ENCODE peak calls at places on chromosomes 1 and 21, in ten cellular contexts. One of them, this sample, is unnamed. For H3K27me3, the result is how much of the 10 kb centered on the place peaks cover.

GRCh38 chr1:152182431-152182830 is 23.4 kb upstream of the RPTN start:
- DNase-seq in upper lobe of left lung: no peak
- DNase-seq in CD8-positive, alpha-beta memory T cell: no peak
- DNase-seq in effector memory CD4-positive, alpha-beta T cell: no peak
- DNase-seq in AG04450: no peak
- DNase-seq in fibroblast of lung: peak
- DNase-seq in heart right ventricle: no peak
- DNase-seq in transverse colon: no peak
- DNase-seq in psoas muscle: no peak
- DNase-seq in PC-3: peak
- DNase-seq in this sample: no peak

GRCh38 chr1:208235983-208236761 is 8.0 kb downstream of the PLXNA2 start:
- DNase-seq in upper lobe of left lung: no peak
- DNase-seq in CD8-positive, alpha-beta memory T cell: no peak
- DNase-seq in effector memory CD4-positive, alpha-beta T cell: no peak
- DNase-seq in AG04450: no peak
- DNase-seq in fibroblast of lung: peak
- DNase-seq in heart right ventricle: peak
- DNase-seq in transverse colon: peak
- DNase-seq in psoas muscle: peak
- DNase-seq in PC-3: no peak
- DNase-seq in this sample: no peak

GRCh38 chr1:232292818-232293217 is 337.1 kb downstream of the SIPA1L2 start:
- DNase-seq in upper lobe of left lung: no peak
- DNase-seq in CD8-positive, alpha-beta memory T cell: no peak
- DNase-seq in effector memory CD4-positive, alpha-beta T cell: no peak
- DNase-seq in AG04450: no peak
- DNase-seq in fibroblast of lung: no peak
- DNase-seq in heart right ventricle: no peak
- DNase-seq in transverse colon: no peak
- DNase-seq in psoas muscle: no peak
- DNase-seq in PC-3: no peak
- DNase-seq in this sample: no peak

GRCh38 chr1:86258106-86258505 is 101.5 kb upstream of the COL24A1 start:
- DNase-seq in upper lobe of left lung: no peak
- DNase-seq in CD8-positive, alpha-beta memory T cell: no peak
- DNase-seq in effector memory CD4-positive, alpha-beta T cell: no peak
- DNase-seq in AG04450: no peak
- DNase-seq in fibroblast of lung: peak
- DNase-seq in heart right ventricle: no peak
- DNase-seq in transverse colon: no peak
- DNase-seq in psoas muscle: no peak
- DNase-seq in PC-3: no peak
- DNase-seq in this sample: no peak

GRCh38 chr1:70038025-70038424 is 167.4 kb downstream of the LRRC40 start:
- DNase-seq in upper lobe of left lung: no peak
- DNase-seq in CD8-positive, alpha-beta memory T cell: no peak
- DNase-seq in effector memory CD4-positive, alpha-beta T cell: no peak
- DNase-seq in AG04450: no peak
- DNase-seq in fibroblast of lung: peak
- DNase-seq in heart right ventricle: no peak
- DNase-seq in transverse colon: no peak
- DNase-seq in psoas muscle: no peak
- DNase-seq in PC-3: peak
- DNase-seq in this sample: no peak

GRCh38 chr1:230383425-230383824 is 42.7 kb downstream of the PGBD5 start:
- DNase-seq in upper lobe of left lung: no peak
- DNase-seq in CD8-positive, alpha-beta memory T cell: no peak
- DNase-seq in effector memory CD4-positive, alpha-beta T cell: no peak
- DNase-seq in AG04450: no peak
- DNase-seq in fibroblast of lung: no peak
- DNase-seq in heart right ventricle: no peak
- DNase-seq in transverse colon: no peak
- DNase-seq in psoas muscle: no peak
- DNase-seq in PC-3: no peak
- DNase-seq in this sample: no peak

GRCh38 chr1:248618878-248619277 is 16.0 kb downstream of the OR2T11 start:
- DNase-seq in upper lobe of left lung: no peak
- DNase-seq in CD8-positive, alpha-beta memory T cell: no peak
- DNase-seq in effector memory CD4-positive, alpha-beta T cell: no peak
- DNase-seq in AG04450: no peak
- DNase-seq in fibroblast of lung: no peak
- DNase-seq in heart right ventricle: peak
- DNase-seq in transverse colon: peak
- DNase-seq in psoas muscle: peak
- DNase-seq in PC-3: peak
- DNase-seq in this sample: no peak

GRCh38 chr1:179079113-179079761 is 2.6 kb upstream of the TOR3A start:
- DNase-seq in upper lobe of left lung: no peak
- DNase-seq in CD8-positive, alpha-beta memory T cell: peak
- DNase-seq in effector memory CD4-positive, alpha-beta T cell: peak
- DNase-seq in AG04450: peak
- DNase-seq in fibroblast of lung: peak
- DNase-seq in heart right ventricle: no peak
- DNase-seq in transverse colon: peak
- DNase-seq in psoas muscle: no peak
- DNase-seq in PC-3: peak
- DNase-seq in this sample: peak

GRCh38 chr1:205316179-205316578 is 5.4 kb downstream of the NUAK2 start:
- DNase-seq in upper lobe of left lung: no peak
- DNase-seq in CD8-positive, alpha-beta memory T cell: no peak
- DNase-seq in effector memory CD4-positive, alpha-beta T cell: no peak
- DNase-seq in AG04450: no peak
- DNase-seq in fibroblast of lung: no peak
- DNase-seq in heart right ventricle: no peak
- DNase-seq in transverse colon: no peak
- DNase-seq in psoas muscle: no peak
- DNase-seq in PC-3: no peak
- DNase-seq in this sample: no peak

GRCh38 chr1:234980657-234981396 is 147.8 kb downstream of the TOMM20 start:
- DNase-seq in upper lobe of left lung: peak
- DNase-seq in CD8-positive, alpha-beta memory T cell: peak
- DNase-seq in effector memory CD4-positive, alpha-beta T cell: peak
- DNase-seq in AG04450: no peak
- DNase-seq in fibroblast of lung: peak
- DNase-seq in heart right ventricle: peak
- DNase-seq in transverse colon: peak
- DNase-seq in psoas muscle: peak
- DNase-seq in PC-3: peak
- DNase-seq in this sample: no peak

GRCh38 chr1:118294817-118295486 is 109.9 kb upstream of the SPAG17 start:
- DNase-seq in upper lobe of left lung: no peak
- DNase-seq in CD8-positive, alpha-beta memory T cell: no peak
- DNase-seq in effector memory CD4-positive, alpha-beta T cell: no peak
- DNase-seq in AG04450: no peak
- DNase-seq in fibroblast of lung: peak
- DNase-seq in heart right ventricle: no peak
- DNase-seq in transverse colon: no peak
- DNase-seq in psoas muscle: peak
- DNase-seq in PC-3: no peak
- DNase-seq in this sample: no peak

GRCh38 chr1:16440150-16440479 is 409 bp upstream of the NECAP2 start:
- DNase-seq in upper lobe of left lung: no peak
- DNase-seq in CD8-positive, alpha-beta memory T cell: no peak
- DNase-seq in effector memory CD4-positive, alpha-beta T cell: no peak
- DNase-seq in AG04450: no peak
- DNase-seq in fibroblast of lung: peak
- DNase-seq in heart right ventricle: no peak
- DNase-seq in transverse colon: no peak
- DNase-seq in psoas muscle: no peak
- DNase-seq in PC-3: peak
- DNase-seq in this sample: no peak

GRCh38 chr1:180269848-180270766 is 40.0 kb downstream of the LHX4 start:
- DNase-seq in upper lobe of left lung: no peak
- DNase-seq in CD8-positive, alpha-beta memory T cell: no peak
- DNase-seq in effector memory CD4-positive, alpha-beta T cell: no peak
- DNase-seq in AG04450: no peak
- DNase-seq in fibroblast of lung: no peak
- DNase-seq in heart right ventricle: no peak
- DNase-seq in transverse colon: peak
- DNase-seq in psoas muscle: no peak
- DNase-seq in PC-3: peak
- DNase-seq in this sample: no peak

GRCh38 chr1:53944469-53945182 is 873 bp downstream of the IFT25 start:
- DNase-seq in upper lobe of left lung: peak
- DNase-seq in CD8-positive, alpha-beta memory T cell: no peak
- DNase-seq in effector memory CD4-positive, alpha-beta T cell: no peak
- DNase-seq in AG04450: no peak
- DNase-seq in fibroblast of lung: no peak
- DNase-seq in heart right ventricle: no peak
- DNase-seq in transverse colon: no peak
- DNase-seq in psoas muscle: no peak
- DNase-seq in PC-3: no peak
- DNase-seq in this sample: peak

GRCh38 chr1:13450204-13450603 is 40.0 kb downstream of the PRAMEF20 start:
- DNase-seq in upper lobe of left lung: no peak
- DNase-seq in CD8-positive, alpha-beta memory T cell: no peak
- DNase-seq in effector memory CD4-positive, alpha-beta T cell: no peak
- DNase-seq in AG04450: no peak
- DNase-seq in fibroblast of lung: no peak
- DNase-seq in heart right ventricle: no peak
- DNase-seq in transverse colon: no peak
- DNase-seq in psoas muscle: peak
- DNase-seq in PC-3: peak
- DNase-seq in this sample: no peak

GRCh38 chr1:32609180-32609579 is 41.2 kb downstream of the ZBTB8OS start:
- DNase-seq in upper lobe of left lung: no peak
- DNase-seq in CD8-positive, alpha-beta memory T cell: no peak
- DNase-seq in effector memory CD4-positive, alpha-beta T cell: no peak
- DNase-seq in AG04450: no peak
- DNase-seq in fibroblast of lung: no peak
- DNase-seq in heart right ventricle: no peak
- DNase-seq in transverse colon: no peak
- DNase-seq in psoas muscle: no peak
- DNase-seq in PC-3: no peak
- DNase-seq in this sample: no peak

GRCh38 chr1:172154571-172154970 is 265.9 kb upstream of the C1orf105 start:
- DNase-seq in upper lobe of left lung: no peak
- DNase-seq in CD8-positive, alpha-beta memory T cell: no peak
- DNase-seq in effector memory CD4-positive, alpha-beta T cell: no peak
- DNase-seq in AG04450: no peak
- DNase-seq in fibroblast of lung: peak
- DNase-seq in heart right ventricle: no peak
- DNase-seq in transverse colon: no peak
- DNase-seq in psoas muscle: no peak
- DNase-seq in PC-3: peak
- DNase-seq in this sample: no peak
- H3K27me3 ChIP-seq in upper lobe of left lung: under half
- H3K27me3 ChIP-seq in CD8-positive, alpha-beta memory T cell: under half
- H3K27me3 ChIP-seq in effector memory CD4-positive, alpha-beta T cell: under half
- H3K27me3 ChIP-seq in AG04450: under half
- H3K27me3 ChIP-seq in fibroblast of lung: under half
- H3K27me3 ChIP-seq in heart right ventricle: under half
- H3K27me3 ChIP-seq in transverse colon: under half
- H3K27me3 ChIP-seq in psoas muscle: under half
- H3K27me3 ChIP-seq in PC-3: under half
- H3K27me3 ChIP-seq in this sample: under half

DNA sequence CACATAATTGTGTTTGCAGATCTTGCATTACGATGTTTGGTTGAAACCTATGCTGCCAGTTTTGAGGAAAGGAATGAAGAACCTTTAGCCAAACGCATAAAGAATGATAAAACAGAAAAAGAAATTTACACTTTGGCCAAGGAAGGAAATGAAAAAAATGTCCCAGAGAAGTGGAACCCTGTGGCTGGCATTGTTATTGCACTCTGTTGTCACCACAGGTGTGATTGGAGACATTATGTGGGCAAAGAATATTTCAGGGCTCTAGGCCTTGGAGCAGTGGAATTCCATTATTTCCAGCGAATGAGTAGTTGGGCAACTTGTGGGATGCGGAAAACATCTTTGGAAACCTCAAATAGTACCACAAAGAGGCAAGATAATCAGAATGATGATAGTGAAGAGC is 14.9 kb downstream of the TRMT13 start:
- DNase-seq in upper lobe of left lung: no peak
- DNase-seq in CD8-positive, alpha-beta memory T cell: no peak
- DNase-seq in effector memory CD4-positive, alpha-beta T cell: no peak
- DNase-seq in AG04450: no peak
- DNase-seq in fibroblast of lung: no peak
- DNase-seq in heart right ventricle: no peak
- DNase-seq in transverse colon: no peak
- DNase-seq in psoas muscle: no peak
- DNase-seq in PC-3: no peak
- DNase-seq in this sample: no peak
- H3K4me3 ChIP-seq in upper lobe of left lung: no peak
- H3K4me3 ChIP-seq in CD8-positive, alpha-beta memory T cell: no peak
- H3K4me3 ChIP-seq in effector memory CD4-positive, alpha-beta T cell: no peak
- H3K4me3 ChIP-seq in AG04450: no peak
- H3K4me3 ChIP-seq in fibroblast of lung: no peak
- H3K4me3 ChIP-seq in heart right ventricle: no peak
- H3K4me3 ChIP-seq in transverse colon: no peak
- H3K4me3 ChIP-seq in psoas muscle: no peak
- H3K4me3 ChIP-seq in PC-3: no peak
- H3K4me3 ChIP-seq in this sample: no peak

GRCh38 chr1:226441629-226442028 is 33.7 kb upstream of the PARP1 start:
- DNase-seq in upper lobe of left lung: no peak
- DNase-seq in CD8-positive, alpha-beta memory T cell: no peak
- DNase-seq in effector memory CD4-positive, alpha-beta T cell: no peak
- DNase-seq in AG04450: no peak
- DNase-seq in fibroblast of lung: no peak
- DNase-seq in heart right ventricle: no peak
- DNase-seq in transverse colon: no peak
- DNase-seq in psoas muscle: no peak
- DNase-seq in PC-3: no peak
- DNase-seq in this sample: no peak
- H3K27me3 ChIP-seq in upper lobe of left lung: under half
- H3K27me3 ChIP-seq in CD8-positive, alpha-beta memory T cell: under half
- H3K27me3 ChIP-seq in effector memory CD4-positive, alpha-beta T cell: under half
- H3K27me3 ChIP-seq in AG04450: under half
- H3K27me3 ChIP-seq in fibroblast of lung: under half
- H3K27me3 ChIP-seq in heart right ventricle: under half
- H3K27me3 ChIP-seq in transverse colon: under half
- H3K27me3 ChIP-seq in psoas muscle: under half
- H3K27me3 ChIP-seq in PC-3: under half
- H3K27me3 ChIP-seq in this sample: under half

DNA sequence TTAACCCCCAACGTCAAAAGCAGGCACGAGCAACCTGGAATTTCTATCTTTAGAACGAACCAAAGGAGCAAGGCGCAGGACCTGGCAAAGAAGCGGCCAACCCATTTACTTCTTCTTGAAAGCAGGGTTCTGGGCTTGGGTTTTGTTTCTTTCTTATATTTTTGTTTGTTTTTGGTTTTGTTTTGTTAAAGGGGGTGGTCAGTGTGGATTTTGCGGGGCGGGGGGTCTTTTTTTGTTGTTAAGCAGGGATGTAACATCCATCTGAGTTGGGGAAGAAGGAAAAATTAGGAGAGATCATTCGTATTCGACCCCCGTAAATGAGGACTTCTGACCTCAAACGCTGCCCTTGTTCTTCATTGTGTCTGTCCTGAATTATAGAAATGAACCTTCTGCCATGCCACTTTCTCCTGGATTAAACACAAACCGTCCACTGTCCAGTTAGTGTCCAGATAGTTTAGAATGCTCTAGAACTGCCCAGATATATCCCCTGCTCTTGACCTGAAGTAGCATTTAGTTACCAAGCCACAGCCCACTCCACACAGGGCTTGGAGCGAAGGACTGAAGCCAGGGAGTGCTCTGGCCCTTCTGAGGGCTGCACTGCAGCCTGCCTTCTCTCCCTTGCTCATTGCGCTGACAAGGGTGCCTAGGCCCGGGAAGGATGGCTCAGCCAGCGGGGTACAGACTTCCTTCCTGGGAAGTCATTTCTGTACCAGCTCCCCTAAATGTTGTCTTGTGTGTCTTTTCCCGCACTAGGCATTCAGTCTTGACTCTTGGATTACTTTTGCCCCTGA is 935 bp upstream of the APP start:
- DNase-seq in upper lobe of left lung: no peak
- DNase-seq in CD8-positive, alpha-beta memory T cell: no peak
- DNase-seq in effector memory CD4-positive, alpha-beta T cell: no peak
- DNase-seq in AG04450: no peak
- DNase-seq in fibroblast of lung: no peak
- DNase-seq in heart right ventricle: no peak
- DNase-seq in transverse colon: no peak
- DNase-seq in psoas muscle: no peak
- DNase-seq in PC-3: no peak
- DNase-seq in this sample: no peak
- H3K4me3 ChIP-seq in upper lobe of left lung: peak
- H3K4me3 ChIP-seq in CD8-positive, alpha-beta memory T cell: peak
- H3K4me3 ChIP-seq in effector memory CD4-positive, alpha-beta T cell: peak
- H3K4me3 ChIP-seq in AG04450: peak
- H3K4me3 ChIP-seq in fibroblast of lung: peak
- H3K4me3 ChIP-seq in heart right ventricle: peak
- H3K4me3 ChIP-seq in transverse colon: peak
- H3K4me3 ChIP-seq in psoas muscle: peak
- H3K4me3 ChIP-seq in PC-3: peak
- H3K4me3 ChIP-seq in this sample: peak